ENCODE peak calls at places on chromosomes 16 and 17, in ten cellular contexts. S is retina, X is AG04449, P is ecto neural progenitor cell, O is HEK293T, A is IMR-90, U is NCI-H345, Y is GOT3, V is mesenchymal stem cell, Z is fibroblast of mammary gland. B is an unnamed sample.

GRCh38 chr16:22782299-22782698 is 31.7 kb upstream of the HS3ST2 start:
- DNase-seq in S (no peak), X (no peak), P (no peak), O (no peak), A (no peak), U (no peak), Y (no peak), V (no peak), Z (no peak), B (no peak)

GRCh38 chr17:44972953-44973352 is 4.8 kb upstream of the C1QL1 start:
- DNase-seq in S (no peak), X (no peak), P (no peak), O (no peak), A (peak), U (no peak), Y (no peak), V (no peak), Z (peak), B (no peak)

GRCh38 chr16:55370762-55371482 is 46.9 kb downstream of the IRX6 start:
- DNase-seq in S (peak), X (no peak), P (peak), O (peak), A (peak), U (no peak), Y (no peak), V (no peak), Z (peak), B (peak)

GRCh38 chr17:57326764-57327163 is 70.4 kb downstream of the MSI2 start:
- DNase-seq in S (no peak), X (no peak), P (no peak), O (no peak), A (no peak), U (no peak), Y (no peak), V (no peak), Z (no peak), B (no peak)

GRCh38 chr17:38943607-38944006 is 18.2 kb downstream of the LASP1NB start:
- DNase-seq in S (no peak), X (no peak), P (no peak), O (no peak), A (peak), U (no peak), Y (no peak), V (no peak), Z (no peak), B (no peak)

GRCh38 chr16:17222756-17223411 is 247.9 kb downstream of the XYLT1 start:
- DNase-seq in S (no peak), X (no peak), P (no peak), O (no peak), A (no peak), U (no peak), Y (no peak), V (no peak), Z (no peak), B (no peak)

GRCh38 chr17:73198201-73198929 is 5.5 kb downstream of the COG1 start:
- DNase-seq in S (no peak), X (no peak), P (no peak), O (no peak), A (no peak), U (no peak), Y (no peak), V (no peak), Z (no peak), B (no peak)

GRCh38 chr17:14061666-14062560 is 7.4 kb upstream of the COX10 start:
- DNase-seq in S (no peak), X (peak), P (no peak), O (no peak), A (peak), U (no peak), Y (peak), V (peak), Z (peak), B (no peak)

GRCh38 chr17:44487170-44487569 is 16.0 kb downstream of the GPATCH8 start:
- DNase-seq in S (no peak), X (no peak), P (no peak), O (no peak), A (no peak), U (no peak), Y (no peak), V (no peak), Z (no peak), B (no peak)

GRCh38 chr16:64356267-64356666 is 765.6 kb downstream of the CDH11 start:
- DNase-seq in S (no peak), X (peak), P (no peak), O (no peak), A (peak), U (no peak), Y (no peak), V (peak), Z (peak), B (no peak)

GRCh38 chr16:53945996-53946395 is 242.0 kb downstream of the FTO start:
- DNase-seq in S (peak), X (no peak), P (no peak), O (no peak), A (peak), U (no peak), Y (no peak), V (peak), Z (peak), B (no peak)

GRCh38 chr16:83863682-83864081 is 35.2 kb upstream of the MLYCD start:
- DNase-seq in S (no peak), X (no peak), P (no peak), O (no peak), A (no peak), U (no peak), Y (no peak), V (no peak), Z (no peak), B (no peak)

GRCh38 chr16:29743827-29744531 is 1.8 kb downstream of the C16orf54 start:
- DNase-seq in S (no peak), X (no peak), P (no peak), O (no peak), A (no peak), U (no peak), Y (no peak), V (no peak), Z (no peak), B (no peak)

GRCh38 chr17:70848785-70849184 is 679.5 kb downstream of the KCNJ2 start:
- DNase-seq in S (no peak), X (no peak), P (no peak), O (no peak), A (peak), U (no peak), Y (no peak), V (no peak), Z (peak), B (no peak)

GRCh38 chr17:5809580-5810188 is 225.4 kb upstream of the NLRP1 start:
- DNase-seq in S (no peak), X (no peak), P (peak), O (no peak), A (no peak), U (no peak), Y (no peak), V (no peak), Z (no peak), B (no peak)

GRCh38 chr17:79601604-79602420 is 9.0 kb downstream of the RBFOX3 start:
- DNase-seq in S (peak), X (no peak), P (no peak), O (no peak), A (no peak), U (no peak), Y (no peak), V (no peak), Z (no peak), B (no peak)

GRCh38 chr16:4293822-4294457 is 21.1 kb upstream of the TFAP4 start:
- DNase-seq in S (peak), X (no peak), P (peak), O (peak), A (peak), U (peak), Y (no peak), V (peak), Z (peak), B (peak)

B was measured in mesothelial cell of epicardium.